ENCODE peak calls at places on chromosomes 16 and 17, in seven cellular contexts. P, K, F, T, S, B and A are unnamed samples.

GRCh38 chr16:67648088-67648763 is 3.3 kb downstream of the CARMIL2 start:
- DNase-seq in P (no peak), K (no peak), F (no peak), T (no peak), S (peak; percentile 75), B (no peak), A (no peak)

GRCh38 chr16:4404967-4405696 is 11.3 kb downstream of the CORO7 start:
- DNase-seq in P (no peak), K (no peak), F (peak; percentile 15), T (no peak), S (no peak), B (peak; percentile 77), A (no peak)

GRCh38 chr17:56478836-56479447 is 114.6 kb upstream of the NOG start:
- DNase-seq in P (no peak), K (peak; percentile 58), F (peak; percentile 21), T (peak; percentile 28), S (peak; percentile 75), B (no peak), A (no peak)

GRCh38 chr17:31558748-31559646 is 167.5 kb downstream of the RAB11FIP4 start:
- DNase-seq in P (peak; percentile 85), K (peak; percentile 42), F (peak; percentile 95), T (peak; percentile 76), S (peak; percentile 82), B (peak; percentile 94), A (peak; percentile 68)

GRCh38 chr16:67104061-67104460 is 5.7 kb upstream of the PHAF1 start:
- DNase-seq in P (no peak), K (no peak), F (peak; percentile 37), T (peak; percentile 59), S (peak; percentile 81), B (no peak), A (no peak)

GRCh38 chr17:38872671-38873385 is 3.0 kb downstream of the LASP1 start:
- DNase-seq in P (no peak), K (no peak), F (no peak), T (peak; percentile 69), S (no peak), B (no peak), A (no peak)

GRCh38 chr17:76940738-76941350 is 72.6 kb downstream of the MGAT5B start:
- DNase-seq in P (no peak), K (no peak), F (peak; percentile 72), T (no peak), S (peak; percentile 90), B (no peak), A (no peak)

GRCh38 chr16:2002406-2003230 is 7.0 kb downstream of the ZNF598 start:
- DNase-seq in P (no peak), K (no peak), F (no peak), T (no peak), S (no peak), B (peak; percentile 79), A (no peak)

GRCh38 chr17:45784293-45784582 is at the start of gene CRHR1:
- DNase-seq in P (no peak), K (no peak), F (no peak), T (no peak), S (no peak), B (no peak), A (no peak)

GRCh38 chr17:37220609-37220953 is 155.2 kb upstream of the C17orf78 start:
- DNase-seq in P (no peak), K (peak; percentile 2), F (peak; percentile 45), T (peak; percentile 16), S (peak; percentile 60), B (no peak), A (no peak)

GRCh38 chr16:66933776-66934137 is 445 bp downstream of the CIAO2B start:
- DNase-seq in P (no peak), K (no peak), F (no peak), T (no peak), S (no peak), B (no peak), A (no peak)

GRCh38 chr17:27268394-27269085 is 25.4 kb upstream of the WSB1 start:
- DNase-seq in P (no peak), K (no peak), F (no peak), T (no peak), S (no peak), B (no peak), A (no peak)

GRCh38 chr17:19281161-19281560 is 44.0 kb downstream of the EPN2 start:
- DNase-seq in P (no peak), K (no peak), F (no peak), T (no peak), S (no peak), B (peak; percentile 5), A (no peak)

GRCh38 chr16:53091508-53092211 is 36.9 kb downstream of the CHD9 start:
- DNase-seq in P (no peak), K (no peak), F (peak; percentile 76), T (no peak), S (peak; percentile 76), B (no peak), A (no peak)

GRCh38 chr16:67652578-67653130 is 7.4 kb downstream of the ACD start:
- DNase-seq in P (no peak), K (peak; percentile 26), F (peak; percentile 95), T (peak; percentile 76), S (peak; percentile 80), B (no peak), A (no peak)

GRCh38 chr17:40190197-40191021 is 13.1 kb downstream of the RAPGEFL1 start:
- DNase-seq in P (no peak), K (no peak), F (peak; percentile 83), T (no peak), S (peak; percentile 84), B (no peak), A (no peak)

GRCh38 chr17:65047939-65048338 is 8.6 kb downstream of the GNA13 start:
- DNase-seq in P (no peak), K (no peak), F (no peak), T (no peak), S (no peak), B (no peak), A (no peak)

GRCh38 chr17:31877341-31877740 is 18.3 kb upstream of the COPRS start:
- DNase-seq in P (no peak), K (no peak), F (no peak), T (no peak), S (no peak), B (no peak), A (no peak)

GRCh38 chr16:86668136-86668535 is 89.8 kb downstream of the FOXL1 start:
- DNase-seq in P (no peak), K (peak; percentile 71), F (no peak), T (peak; percentile 18), S (peak; percentile 62), B (no peak), A (no peak)

GRCh38 chr17:16881239-16881924 is 90.5 kb downstream of the TNFRSF13B start:
- DNase-seq in P (no peak), K (no peak), F (no peak), T (no peak), S (no peak), B (peak; percentile 40), A (no peak)

GRCh38 chr17:81049372-81049911 is 14.5 kb downstream of the BAIAP2 start:
- DNase-seq in P (no peak), K (no peak), F (no peak), T (peak; percentile 22), S (no peak), B (no peak), A (no peak)

GRCh38 chr16:565420-566330 is 1.1 kb upstream of the NHLRC4 start:
- DNase-seq in P (peak; percentile 74), K (no peak), F (peak; percentile 98), T (no peak), S (no peak), B (no peak), A (no peak)

GRCh38 chr16:569445-570254 is at the start of gene PIGQ:
- DNase-seq in P (peak; percentile 69), K (no peak), F (peak; percentile 91), T (peak; percentile 85), S (peak; percentile 89), B (peak; percentile 92), A (peak; percentile 40)

GRCh38 chr16:566475-567361 is at the start of gene NHLRC4:
- DNase-seq in P (peak; percentile 81), K (no peak), F (peak; percentile 80), T (peak; percentile 93), S (peak; percentile 84), B (peak; percentile 94), A (peak; percentile 53)

GRCh38 chr16:568401-569258 is 1.1 kb upstream of the PIGQ start:
- DNase-seq in P (no peak), K (no peak), F (no peak), T (peak; percentile 81), S (no peak), B (no peak), A (no peak)

GRCh38 chr16:567362-568256 is 804 bp downstream of the NHLRC4 start:
- DNase-seq in P (no peak), K (no peak), F (no peak), T (no peak), S (no peak), B (no peak), A (no peak)
- H3K4me1 ChIP-seq in P (peaks cover 24% of the 10 kb centered on the region), K (peaks cover 7% of the 10 kb centered on the region), F (peaks cover 62% of the 10 kb centered on the region), T (peaks cover 89% of the 10 kb centered on the region), S (peaks cover 17% of the 10 kb centered on the region), B (peaks cover 40% of the 10 kb centered on the region), A (no peaks in the 10 kb centered on the region)

DNA sequence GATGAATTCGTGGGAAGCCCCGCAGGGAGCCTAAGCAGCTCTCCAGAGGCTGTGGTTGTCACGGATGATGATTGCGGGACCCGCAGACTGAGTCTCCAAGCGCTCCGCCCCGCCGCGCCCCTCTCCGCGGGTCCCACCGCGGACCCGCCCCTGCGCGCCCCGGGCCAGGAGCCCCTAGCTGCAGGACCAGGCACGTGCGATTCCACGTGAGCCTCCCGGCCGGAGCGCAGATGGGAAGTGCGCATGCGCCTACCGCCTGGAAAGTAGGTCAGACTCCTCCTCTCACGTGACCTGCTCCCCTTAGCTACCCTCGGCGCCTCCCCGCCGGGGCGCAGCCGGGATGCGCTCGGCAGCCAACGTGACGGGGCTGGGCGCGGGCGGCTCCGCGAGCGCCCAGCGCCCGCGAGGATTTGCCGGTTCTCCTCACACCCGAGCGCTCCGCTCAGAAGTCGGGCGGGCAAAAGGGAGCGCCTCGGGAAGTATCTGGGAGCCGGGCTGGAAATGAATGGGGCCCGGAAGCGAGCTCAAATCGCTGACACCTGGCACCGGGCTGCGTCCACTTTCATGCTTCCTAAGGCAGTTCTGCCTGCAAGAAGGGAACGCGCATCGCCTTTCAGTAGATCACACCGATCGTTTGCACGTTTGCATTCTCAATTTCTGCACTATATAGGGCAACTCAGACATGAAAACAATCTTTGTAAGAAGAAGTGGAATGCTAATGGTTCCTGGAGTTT is 26.4 kb upstream of the HLF start:
- DNase-seq in P (peak; percentile 90), K (peak; percentile 92), F (peak; percentile 100), T (peak; percentile 93), S (peak; percentile 97), B (peak; percentile 93), A (peak; percentile 94)
- TF ChIP-seq POLR2AphosphoS5 in P (peak; percentile 60), K (peak; percentile 72), F (no peak), T (no peak), S (no peak), B (peak; percentile 87), A (peak; percentile 88)

DNA sequence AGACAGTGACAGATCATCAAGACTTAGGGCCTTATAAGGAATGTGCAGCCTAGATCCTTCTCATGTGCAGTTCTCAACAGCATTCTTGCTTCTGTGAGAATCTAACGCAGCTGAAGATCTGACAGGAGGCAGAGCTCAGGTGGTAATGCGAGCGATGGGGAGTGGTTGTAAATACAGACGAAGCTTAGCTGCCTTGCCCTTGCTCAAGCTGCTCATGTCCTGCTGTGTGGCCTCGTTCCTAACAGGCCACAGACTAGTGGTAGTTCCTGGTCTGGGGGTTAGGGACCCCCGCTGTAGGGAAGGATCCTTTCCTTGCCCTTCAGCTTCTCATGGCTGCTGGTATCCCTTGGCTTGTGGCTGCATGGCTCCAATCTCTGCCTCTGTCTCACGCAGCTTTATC is 10.3 kb upstream of the NTN1 start:
- DNase-seq in P (no peak), K (no peak), F (no peak), T (no peak), S (no peak), B (no peak), A (no peak)
- H3K4me1 ChIP-seq in P (no peaks in the 10 kb centered on the region), K (no peaks in the 10 kb centered on the region), F (no peaks in the 10 kb centered on the region), T (no peaks in the 10 kb centered on the region), S (peaks cover 16% of the 10 kb centered on the region), B (no peaks in the 10 kb centered on the region), A (no peaks in the 10 kb centered on the region)

GRCh38 chr16:3017806-3018506 is at the start of gene CLDN6:
- DNase-seq in P (no peak), K (no peak), F (peak; percentile 92), T (peak; percentile 70), S (peak; percentile 98), B (no peak), A (no peak)
- TF ChIP-seq POLR2AphosphoS5 in P (no peak), K (no peak), F (no peak), T (no peak), S (peak; percentile 100), B (no peak), A (no peak)